ENCODE peak calls at places on chromosomes 16 and 17, in seven cellular contexts. R, L, D, G, W, T and B are unnamed samples.

GRCh38 chr17:81084691-81085419 is 49.9 kb downstream of the BAIAP2 start:
- DNase-seq in R (no peak), L (no peak), D (no peak), G (no peak), W (no peak), T (no peak), B (no peak)

GRCh38 chr16:78705694-78706093 is 606.2 kb downstream of the WWOX start:
- DNase-seq in R (no peak), L (no peak), D (peak; percentile 19), G (no peak), W (no peak), T (no peak), B (peak; percentile 11)

GRCh38 chr16:51392651-51393187 is 241.6 kb upstream of the SALL1 start:
- DNase-seq in R (peak; percentile 42), L (no peak), D (no peak), G (peak; percentile 96), W (no peak), T (peak; percentile 96), B (peak; percentile 53)

GRCh38 chr17:66978514-66979061 is 14.1 kb downstream of the CACNG4 start:
- DNase-seq in R (no peak), L (peak; percentile 83), D (no peak), G (no peak), W (no peak), T (no peak), B (no peak)

GRCh38 chr16:17211797-17212196 is 259.0 kb downstream of the XYLT1 start:
- DNase-seq in R (no peak), L (no peak), D (no peak), G (no peak), W (peak; percentile 12), T (no peak), B (no peak)

GRCh38 chr17:72422505-72423285 is 301.9 kb downstream of the SOX9 start:
- DNase-seq in R (peak; percentile 100), L (no peak), D (peak; percentile 92), G (peak; percentile 78), W (no peak), T (peak; percentile 95), B (peak; percentile 84)

GRCh38 chr17:82019905-82020873 is 2.5 kb downstream of the CENPX start:
- DNase-seq in R (peak; percentile 56), L (peak; percentile 86), D (peak; percentile 63), G (no peak), W (peak; percentile 28), T (no peak), B (no peak)

GRCh38 chr16:54253118-54253517 is 33.5 kb downstream of the IRX3 start:
- DNase-seq in R (no peak), L (no peak), D (no peak), G (no peak), W (no peak), T (no peak), B (no peak)

GRCh38 chr16:86611958-86612357 is 33.6 kb downstream of the FOXL1 start:
- DNase-seq in R (no peak), L (no peak), D (no peak), G (no peak), W (no peak), T (no peak), B (no peak)

GRCh38 chr17:57612202-57613071 is 132.7 kb downstream of the CCDC182 start:
- DNase-seq in R (no peak), L (no peak), D (no peak), G (no peak), W (no peak), T (no peak), B (no peak)

GRCh38 chr16:60073376-60073775 is 1339.3 kb upstream of the GOT2 start:
- DNase-seq in R (no peak), L (no peak), D (no peak), G (no peak), W (no peak), T (no peak), B (no peak)

GRCh38 chr16:28875134-28876015 is 2.9 kb upstream of the ATP2A1 start:
- DNase-seq in R (no peak), L (no peak), D (no peak), G (no peak), W (no peak), T (no peak), B (no peak)

GRCh38 chr17:76371656-76372628 is 12.5 kb upstream of the SPHK1 start:
- DNase-seq in R (peak; percentile 96), L (no peak), D (no peak), G (peak; percentile 94), W (no peak), T (peak; percentile 87), B (peak; percentile 91)

GRCh38 chr17:64471440-64471839 is 22.5 kb downstream of the MILR1 start:
- DNase-seq in R (no peak), L (no peak), D (no peak), G (no peak), W (no peak), T (no peak), B (no peak)

GRCh38 chr17:80220709-80221215 is 535 bp downstream of the SLC26A11 start:
- DNase-seq in R (peak; percentile 13), L (no peak), D (peak; percentile 16), G (no peak), W (no peak), T (peak; percentile 14), B (no peak)

GRCh38 chr16:70573451-70574121 is 50.0 kb downstream of the SF3B3 start:
- DNase-seq in R (peak; percentile 87), L (no peak), D (no peak), G (peak; percentile 97), W (no peak), T (peak; percentile 97), B (peak; percentile 77)